ENCODE peak calls at places on chromosomes 3 and 15, in five cellular contexts. J is stomach, G is thoracic aorta, K is fibroblast of mammary gland, M is NB4. E is an unnamed sample.

GRCh38 chr3:4587838-4588105 is 94.6 kb downstream of the ITPR1 start:
- DNase-seq in J (no peak), G (no peak), K (no peak), M (no peak), E (no peak)

GRCh38 chr3:122227036-122227781 is 43.7 kb downstream of the CASR start:
- DNase-seq in J (no peak), G (no peak), K (no peak), M (no peak), E (no peak)

GRCh38 chr3:4716731-4717362 is 223.7 kb downstream of the ITPR1 start:
- DNase-seq in J (no peak), G (no peak), K (peak; percentile 87), M (no peak), E (peak; percentile 66)

GRCh38 chr15:79447060-79447459 is 14.9 kb downstream of the MINAR1 start:
- DNase-seq in J (no peak), G (no peak), K (no peak), M (no peak), E (no peak)

GRCh38 chr15:28878209-28878608 is 7.6 kb upstream of the APBA2 start:
- DNase-seq in J (no peak), G (no peak), K (no peak), M (no peak), E (no peak)

GRCh38 chr3:140595295-140595694 is 82.6 kb upstream of the TRIM42 start:
- DNase-seq in J (no peak), G (no peak), K (peak; percentile 81), M (no peak), E (peak; percentile 60)

GRCh38 chr3:52525666-52526065 is 8.0 kb downstream of the NT5DC2 start:
- DNase-seq in J (no peak), G (no peak), K (no peak), M (no peak), E (no peak)

GRCh38 chr3:150136242-150136641 is 165.5 kb upstream of the PFN2 start:
- DNase-seq in J (no peak), G (no peak), K (no peak), M (no peak), E (no peak)

GRCh38 chr15:26590673-26591072 is 182.2 kb downstream of the GABRB3 start:
- DNase-seq in J (peak; percentile 40), G (no peak), K (no peak), M (no peak), E (no peak)

GRCh38 chr15:34582461-34583357 is 742 bp downstream of the GOLGA8B start:
- DNase-seq in J (peak; percentile 45), G (no peak), K (no peak), M (peak; percentile 71), E (no peak)

GRCh38 chr3:141045008-141045641 is 6.0 kb upstream of the SPSB4 start:
- DNase-seq in J (no peak), G (no peak), K (no peak), M (no peak), E (no peak)

GRCh38 chr15:31387483-31388118 is 61.0 kb downstream of the KLF13 start:
- DNase-seq in J (peak; percentile 85), G (no peak), K (peak; percentile 35), M (no peak), E (no peak)

GRCh38 chr3:64827391-64827790 is 139.6 kb upstream of the ADAMTS9 start:
- DNase-seq in J (no peak), G (no peak), K (no peak), M (no peak), E (no peak)

GRCh38 chr3:169812124-169812843 is 386 bp upstream of the LRRIQ4 start:
- DNase-seq in J (peak; percentile 73), G (no peak), K (peak; percentile 62), M (peak; percentile 79), E (peak; percentile 16)

GRCh38 chr3:39432342-39432741 is 25.8 kb downstream of the RPSA start:
- DNase-seq in J (no peak), G (no peak), K (no peak), M (no peak), E (no peak)

GRCh38 chr15:40941528-40942336 is 11.5 kb upstream of the CHAC1 start:
- DNase-seq in J (peak; percentile 80), G (peak; percentile 50), K (peak; percentile 58), M (peak; percentile 90), E (no peak)

GRCh38 chr3:169071003-169071402 is 592.5 kb downstream of the MECOM start:
- DNase-seq in J (no peak), G (no peak), K (no peak), M (no peak), E (no peak)

GRCh38 chr3:105827101-105827634 is 41.6 kb downstream of the CBLB start:
- DNase-seq in J (no peak), G (no peak), K (peak; percentile 75), M (no peak), E (peak; percentile 85)

GRCh38 chr3:71710906-71711494 is 14.2 kb downstream of the EIF4E3 start:
- DNase-seq in J (no peak), G (no peak), K (peak; percentile 71), M (peak; percentile 63), E (no peak)

GRCh38 chr15:25862087-25862468 is 1.0 kb downstream of the ATP10A start:
- DNase-seq in J (no peak), G (no peak), K (no peak), M (no peak), E (no peak)

GRCh38 chr3:120568624-120569023 is 27.5 kb upstream of the NDUFB4 start:
- DNase-seq in J (no peak), G (no peak), K (no peak), M (peak; percentile 27), E (no peak)
- H3K4me3 ChIP-seq in J (no peak overlapping the region), G (no peak overlapping the region), K (no peak overlapping the region), M (no peak overlapping the region), E (no peak overlapping the region)

GRCh38 chr3:24135280-24135679 is 190.2 kb downstream of the NR1D2 start:
- DNase-seq in J (no peak), G (no peak), K (no peak), M (no peak), E (no peak)
- H3K4me3 ChIP-seq in J (no peak overlapping the region), G (no peak overlapping the region), K (no peak overlapping the region), M (no peak overlapping the region), E (no peak overlapping the region)

GRCh38 chr3:129228891-129229585 is 20.4 kb upstream of the COPG1 start:
- DNase-seq in J (no peak), G (no peak), K (peak; percentile 86), M (peak; percentile 26), E (no peak)
- H3K4me3 ChIP-seq in J (no peak overlapping the region), G (no peak overlapping the region), K (no peak overlapping the region), M (no peak overlapping the region), E (no peak overlapping the region)

GRCh38 chr15:45457641-45458539 is 64.7 kb downstream of the SLC30A4 start:
- DNase-seq in J (peak; percentile 75), G (peak; percentile 55), K (peak; percentile 79), M (peak; percentile 82), E (no peak)
- H3K4me3 ChIP-seq in J (peak overlapping the region; percentile 49), G (peak overlapping the region; percentile 68), K (peak overlapping the region; percentile 43), M (peak overlapping the region; percentile 69), E (peak overlapping the region; percentile 40)

DNA sequence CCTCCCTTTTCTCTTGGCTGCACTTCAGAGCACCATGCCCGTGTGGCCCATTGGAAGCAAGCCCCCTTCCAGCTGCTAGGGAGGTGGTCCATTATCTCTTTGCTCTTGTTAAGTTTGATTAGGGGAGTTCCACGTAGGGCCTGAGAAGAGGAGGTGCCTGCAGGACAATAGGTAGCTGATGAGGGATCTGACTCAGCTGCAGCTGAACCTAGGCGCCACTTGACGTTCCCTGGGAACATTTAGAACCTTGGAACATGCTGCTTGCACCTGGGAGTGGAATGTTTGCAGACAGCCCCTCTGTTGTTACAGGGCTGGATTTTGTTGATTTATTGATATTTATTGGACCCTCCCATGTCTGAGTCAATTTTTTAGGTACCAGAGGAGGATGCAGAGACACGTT is 4.7 kb downstream of the SMAD3 start:
- DNase-seq in J (no peak), G (no peak), K (no peak), M (no peak), E (no peak)
- H3K4me3 ChIP-seq in J (no peak overlapping the region), G (no peak overlapping the region), K (no peak overlapping the region), M (peak overlapping the region; percentile 1), E (no peak overlapping the region)

GRCh38 chr3:181730934-181731333 is 19.2 kb downstream of the SOX2 start:
- DNase-seq in J (no peak), G (no peak), K (no peak), M (no peak), E (no peak)
- H3K4me3 ChIP-seq in J (no peak overlapping the region), G (no peak overlapping the region), K (no peak overlapping the region), M (no peak overlapping the region), E (no peak overlapping the region)

GRCh38 chr3:124584245-124584551 is 146.1 kb upstream of the UMPS start:
- DNase-seq in J (no peak), G (no peak), K (no peak), M (no peak), E (no peak)
- H3K4me3 ChIP-seq in J (peak overlapping the region; percentile 63), G (peak overlapping the region; percentile 72), K (no peak overlapping the region), M (no peak overlapping the region), E (peak overlapping the region; percentile 46)

GRCh38 chr15:62449638-62450037 is 284.6 kb upstream of the C2CD4B start:
- DNase-seq in J (no peak), G (no peak), K (no peak), M (no peak), E (no peak)

GRCh38 chr15:62452016-62452415 is 286.9 kb upstream of the C2CD4B start:
- DNase-seq in J (no peak), G (no peak), K (no peak), M (no peak), E (no peak)

GRCh38 chr15:62447742-62448141 is 282.7 kb upstream of the C2CD4B start:
- DNase-seq in J (no peak), G (no peak), K (no peak), M (no peak), E (no peak)

GRCh38 chr15:62452656-62453055 is 287.6 kb upstream of the C2CD4B start:
- DNase-seq in J (no peak), G (no peak), K (no peak), M (no peak), E (no peak)

GRCh38 chr15:62450061-62450460 is 285.0 kb upstream of the C2CD4B start:
- DNase-seq in J (no peak), G (no peak), K (no peak), M (no peak), E (no peak)
- H3K4me3 ChIP-seq in J (no peak overlapping the region), G (no peak overlapping the region), K (no peak overlapping the region), M (no peak overlapping the region), E (no peak overlapping the region)

GRCh38 chr3:43621406-43621973 is 321 bp downstream of the ANO10 start:
- DNase-seq in J (peak; percentile 46), G (no peak), K (no peak), M (no peak), E (no peak)
- H3K4me3 ChIP-seq in J (peak overlapping the region; percentile 95), G (peak overlapping the region; percentile 90), K (peak overlapping the region; percentile 88), M (peak overlapping the region; percentile 28), E (peak overlapping the region; percentile 81)